ENCODE peak calls at places on chromosomes 3 and 15, in five cellular contexts. N, A, G, T and C are unnamed samples.

GRCh38 chr15:59594493-59594942 is 17.1 kb upstream of the GCNT3 start:
- DNase-seq in N (no peak), A (no peak), G (peak), T (no peak), C (no peak)

GRCh38 chr15:101504373-101504772 is 14.9 kb upstream of the PCSK6 start:
- DNase-seq in N (no peak), A (no peak), G (no peak), T (no peak), C (no peak)

GRCh38 chr3:112338021-112338726 is 5.2 kb downstream of the CD200 start:
- DNase-seq in N (no peak), A (no peak), G (no peak), T (no peak), C (no peak)

GRCh38 chr15:45118131-45118588 is 4.0 kb downstream of the DUOXA2 start:
- DNase-seq in N (peak), A (peak), G (peak), T (peak), C (peak)

GRCh38 chr3:44529927-44530326 is 25.1 kb upstream of the ZKSCAN7 start:
- DNase-seq in N (no peak), A (no peak), G (peak), T (no peak), C (no peak)

GRCh38 chr3:150607267-150608065 is 4.3 kb downstream of the SELENOT start:
- DNase-seq in N (no peak), A (no peak), G (no peak), T (no peak), C (no peak)

GRCh38 chr15:99682455-99682854 is 50.8 kb downstream of the LYSMD4 start:
- DNase-seq in N (no peak), A (no peak), G (peak), T (no peak), C (no peak)

GRCh38 chr3:88033088-88033487 is 25.7 kb downstream of the CGGBP1 start:
- DNase-seq in N (no peak), A (no peak), G (no peak), T (no peak), C (no peak)

GRCh38 chr3:14583543-14584091 is 43.5 kb upstream of the GRIP2 start:
- DNase-seq in N (no peak), A (no peak), G (no peak), T (no peak), C (no peak)

GRCh38 chr15:29071193-29071906 is 185.6 kb downstream of the APBA2 start:
- DNase-seq in N (no peak), A (no peak), G (no peak), T (no peak), C (no peak)

GRCh38 chr3:52930748-52931147 is 33.4 kb upstream of the STIMATE start:
- DNase-seq in N (no peak), A (no peak), G (no peak), T (no peak), C (no peak)

GRCh38 chr3:171817074-171817748 is 6.9 kb upstream of the PLD1 start:
- DNase-seq in N (no peak), A (no peak), G (no peak), T (no peak), C (no peak)

GRCh38 chr15:77702211-77702957 is 69.7 kb upstream of the LINGO1 start:
- DNase-seq in N (no peak), A (no peak), G (peak), T (no peak), C (no peak)

GRCh38 chr3:101615525-101615924 is 41.5 kb downstream of the PCNP start:
- DNase-seq in N (no peak), A (no peak), G (no peak), T (no peak), C (no peak)

GRCh38 chr3:114409291-114409690 is 115.5 kb downstream of the TIGIT start:
- DNase-seq in N (no peak), A (no peak), G (no peak), T (no peak), C (no peak)

GRCh38 chr3:38755130-38755529 is 60.9 kb downstream of the SCN10A start:
- DNase-seq in N (no peak), A (no peak), G (no peak), T (no peak), C (no peak)

GRCh38 chr3:197525706-197526105 is 30.1 kb downstream of the BDH1 start:
- DNase-seq in N (no peak), A (no peak), G (no peak), T (no peak), C (no peak)

GRCh38 chr3:112143251-112143650 is 10.2 kb upstream of the GCSAM start:
- DNase-seq in N (no peak), A (no peak), G (no peak), T (no peak), C (no peak)

GRCh38 chr3:56915969-56916586 is 114.3 kb upstream of the ARHGEF3 start:
- DNase-seq in N (peak), A (peak), G (no peak), T (peak), C (peak)

GRCh38 chr15:62631325-62631724 is 411.2 kb upstream of the TPM1 start:
- DNase-seq in N (no peak), A (no peak), G (no peak), T (no peak), C (no peak)